ENCODE peak calls at places on chromosome 20, in ten cellular contexts. A is IMR-90; N is PC-3; R is upper lobe of right lung; M is mucosa of descending colon; D is naive thymus-derived CD4-positive, alpha-beta T cell; S is heart right ventricle; E is aorta; O is right cardiac atrium; W is left lung. B is an unnamed sample. For H3K4me1, the result is how much of the 10 kb centered on the place peaks cover.

GRCh38 chr20:44395963-44396340 is 40.5 kb downstream of the HNF4A start:
- ATAC-seq in O (no peak), A (no peak), N (no peak), R (no peak), D (no peak), W (no peak), S (no peak), E (no peak), M (no peak), B (no peak)

GRCh38 chr20:50701055-50701963 is 10.0 kb upstream of the RIPOR3 start:
- ATAC-seq in E (no peak), A (no peak), D (no peak), O (no peak), N (no peak), R (no peak), W (no peak), M (no peak), S (no peak), B (no peak)

GRCh38 chr20:38698541-38698940 is 25.7 kb upstream of the SLC32A1 start:
- ATAC-seq in D (no peak), R (no peak), M (no peak), A (no peak), S (no peak), W (no peak), O (no peak), E (no peak), N (no peak), B (no peak)

GRCh38 chr20:45047581-45048119 is 53.3 kb downstream of the KCNS1 start:
- ATAC-seq in S (no peak), E (no peak), O (no peak), R (peak), D (no peak), A (no peak), N (no peak), W (peak), M (no peak), B (no peak)

GRCh38 chr20:59559863-59560262 is 44.5 kb upstream of the PHACTR3 start:
- ATAC-seq in R (no peak), W (no peak), E (no peak), N (no peak), S (no peak), O (no peak), M (no peak), D (no peak), A (no peak), B (no peak)

GRCh38 chr20:31749223-31749622 is 10.1 kb downstream of the TPX2 start:
- ATAC-seq in R (no peak), N (no peak), S (no peak), O (no peak), M (no peak), D (no peak), A (no peak), E (no peak), W (no peak), B (no peak)

GRCh38 chr20:33031531-33031930 is at the start of gene BPIFB6:
- ATAC-seq in M (no peak), D (no peak), R (no peak), A (no peak), E (no peak), O (no peak), S (no peak), W (no peak), N (no peak), B (no peak)

GRCh38 chr20:64023278-64024140 is 12.5 kb upstream of the C20orf204 start:
- ATAC-seq in E (no peak), O (no peak), N (no peak), A (no peak), R (no peak), W (no peak), D (no peak), S (no peak), M (peak), B (no peak)

GRCh38 chr20:38747495-38748096 is 664 bp upstream of the ACTR5 start:
- ATAC-seq in E (no peak), W (no peak), D (no peak), M (no peak), N (no peak), O (no peak), A (no peak), R (no peak), S (no peak), B (no peak)

GRCh38 chr20:44594730-44595129 is 12.4 kb downstream of the PKIG start:
- ATAC-seq in M (peak), W (peak), O (no peak), R (no peak), A (peak), E (peak), D (no peak), S (peak), N (no peak), B (no peak)

GRCh38 chr20:17850674-17851006 is 118.0 kb downstream of the SNX5 start:
- ATAC-seq in O (no peak), W (no peak), A (no peak), D (no peak), S (no peak), R (no peak), E (no peak), M (no peak), N (no peak), B (no peak)
- H3K4me1 ChIP-seq in O (under half), W (under half), A (under half), D (under half), S (under half), R (under half), E (under half), M (under half), N (under half), B (under half)

GRCh38 chr20:41233976-41234514 is 83.5 kb downstream of the ZHX3 start:
- ATAC-seq in R (no peak), O (no peak), S (no peak), A (no peak), N (no peak), E (no peak), W (no peak), M (peak), D (no peak), B (no peak)
- H3K4me1 ChIP-seq in R (under half), O (under half), S (half or more), A (under half), N (under half), E (under half), W (under half), M (under half), D (under half), B (under half)

DNA sequence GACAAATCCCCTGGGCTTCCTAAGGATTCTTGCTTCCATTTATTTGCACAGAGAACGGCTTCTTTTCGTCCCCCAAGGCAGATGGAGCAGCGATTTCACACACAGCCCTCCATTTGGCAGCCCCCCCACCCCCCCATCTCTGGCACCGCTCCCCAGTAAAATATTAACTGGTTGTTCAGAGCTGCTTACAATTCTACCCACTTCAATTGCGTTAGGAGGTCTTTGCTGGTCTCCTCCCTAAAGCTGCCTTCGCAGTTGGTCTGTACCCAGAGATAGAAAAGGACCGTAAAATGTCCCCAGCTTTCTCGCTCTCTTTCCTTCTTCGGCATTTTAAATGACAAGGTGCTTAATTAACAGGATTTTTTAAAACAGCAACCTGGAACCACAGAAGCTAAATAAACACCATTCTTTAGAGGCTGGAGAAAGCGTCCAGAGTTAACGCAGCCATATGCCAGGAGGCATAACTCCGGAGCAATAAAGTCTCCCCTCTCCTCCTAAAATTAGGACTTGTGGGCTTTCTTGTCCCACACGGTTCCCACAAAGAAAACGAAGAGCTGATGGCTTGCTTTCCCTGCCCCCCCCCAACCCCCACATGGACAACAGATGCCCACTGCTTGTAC is 1.7 kb upstream of the ZMYND8 start:
- ATAC-seq in W (no peak), M (no peak), R (no peak), E (no peak), O (no peak), D (no peak), N (no peak), S (no peak), A (no peak), B (no peak)
- H3K4me1 ChIP-seq in W (half or more), M (half or more), R (half or more), E (under half), O (half or more), D (under half), N (half or more), S (half or more), A (half or more), B (under half)

GRCh38 chr20:53896647-53897046 is 173.7 kb downstream of the BCAS1 start:
- ATAC-seq in D (no peak), A (no peak), S (no peak), W (no peak), N (no peak), O (no peak), R (no peak), E (no peak), M (no peak), B (no peak)

GRCh38 chr20:53897884-53898557 is 172.4 kb downstream of the BCAS1 start:
- ATAC-seq in D (no peak), W (no peak), N (no peak), M (no peak), S (peak), A (no peak), E (no peak), R (no peak), O (no peak), B (no peak)

GRCh38 chr20:53895385-53895755 is 175.0 kb downstream of the BCAS1 start:
- ATAC-seq in E (no peak), W (no peak), D (no peak), R (no peak), A (no peak), N (no peak), O (no peak), M (no peak), S (no peak), B (no peak)

GRCh38 chr20:53894707-53895384 is 175.5 kb downstream of the BCAS1 start:
- ATAC-seq in A (no peak), E (no peak), O (no peak), S (no peak), W (no peak), M (no peak), N (no peak), R (no peak), D (no peak), B (no peak)

DNA sequence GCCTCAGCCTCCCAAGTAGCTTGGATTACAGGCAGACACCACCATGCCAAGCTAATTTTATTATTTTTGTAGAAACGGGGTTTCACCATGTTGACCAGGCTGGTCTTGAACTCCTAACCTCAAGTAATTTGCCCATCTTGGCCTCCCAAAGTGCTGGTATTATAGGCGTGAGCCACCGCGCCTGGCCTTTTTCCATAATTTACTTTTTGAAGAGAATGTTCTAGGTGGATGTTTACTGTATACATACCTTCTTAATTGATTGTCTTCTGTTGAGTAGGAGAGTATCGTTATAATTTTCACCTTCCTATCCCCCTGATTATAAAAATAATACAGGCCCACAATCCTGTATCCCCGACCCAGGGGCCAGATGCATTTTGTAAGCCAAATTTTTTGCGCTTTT is 174.4 kb downstream of the BCAS1 start:
- ATAC-seq in S (no peak), D (no peak), R (no peak), A (no peak), N (no peak), W (no peak), M (no peak), O (no peak), E (no peak), B (no peak)
- H3K4me1 ChIP-seq in S (under half), D (under half), R (under half), A (under half), N (half or more), W (under half), M (under half), O (under half), E (under half), B (under half)

B was measured in gastroesophageal sphincter.